ENCODE peak calls at places on chromosomes 11 and 22, in six cellular contexts. One of them, this sample, is unnamed.

GRCh38 chr22:32546480-32546879 is 71.9 kb downstream of the FBXO7 start:
- DNase-seq in spleen: no peak
- DNase-seq in heart left ventricle: peak
- DNase-seq in HCT116: no peak
- DNase-seq in H1: no peak
- DNase-seq in Peyer's patch: no peak
- DNase-seq in this sample: no peak

GRCh38 chr11:69096473-69096872 is 47.7 kb downstream of the TPCN2 start:
- DNase-seq in spleen: no peak
- DNase-seq in heart left ventricle: no peak
- DNase-seq in HCT116: no peak
- DNase-seq in H1: no peak
- DNase-seq in Peyer's patch: no peak
- DNase-seq in this sample: no peak

GRCh38 chr11:43907028-43907966 is 26.7 kb downstream of the ALKBH3 start:
- DNase-seq in spleen: no peak
- DNase-seq in heart left ventricle: no peak
- DNase-seq in HCT116: no peak
- DNase-seq in H1: no peak
- DNase-seq in Peyer's patch: no peak
- DNase-seq in this sample: no peak

GRCh38 chr11:2367266-2368160 is 9.6 kb upstream of the CD81 start:
- DNase-seq in spleen: peak
- DNase-seq in heart left ventricle: no peak
- DNase-seq in HCT116: no peak
- DNase-seq in H1: no peak
- DNase-seq in Peyer's patch: no peak
- DNase-seq in this sample: no peak

GRCh38 chr11:120173771-120174170 is 35.9 kb upstream of the TRIM29 start:
- DNase-seq in spleen: no peak
- DNase-seq in heart left ventricle: no peak
- DNase-seq in HCT116: no peak
- DNase-seq in H1: no peak
- DNase-seq in Peyer's patch: no peak
- DNase-seq in this sample: no peak

GRCh38 chr11:83717551-83717950 is 431.4 kb upstream of the CCDC90B start:
- DNase-seq in spleen: no peak
- DNase-seq in heart left ventricle: no peak
- DNase-seq in HCT116: no peak
- DNase-seq in H1: no peak
- DNase-seq in Peyer's patch: no peak
- DNase-seq in this sample: no peak

GRCh38 chr11:73325036-73325981 is 17.2 kb downstream of the ARHGEF17 start:
- DNase-seq in spleen: no peak
- DNase-seq in heart left ventricle: peak
- DNase-seq in HCT116: no peak
- DNase-seq in H1: no peak
- DNase-seq in Peyer's patch: no peak
- DNase-seq in this sample: no peak

GRCh38 chr11:73866586-73866996 is 10.1 kb downstream of the COA4 start:
- DNase-seq in spleen: no peak
- DNase-seq in heart left ventricle: peak
- DNase-seq in HCT116: peak
- DNase-seq in H1: no peak
- DNase-seq in Peyer's patch: peak
- DNase-seq in this sample: no peak

GRCh38 chr11:8229299-8230177 is 34.1 kb downstream of the LMO1 start:
- DNase-seq in spleen: peak
- DNase-seq in heart left ventricle: peak
- DNase-seq in HCT116: no peak
- DNase-seq in H1: no peak
- DNase-seq in Peyer's patch: no peak
- DNase-seq in this sample: no peak

GRCh38 chr11:23124996-23125395 is 264.7 kb upstream of the CCDC179 start:
- DNase-seq in spleen: no peak
- DNase-seq in heart left ventricle: no peak
- DNase-seq in HCT116: no peak
- DNase-seq in H1: no peak
- DNase-seq in Peyer's patch: no peak
- DNase-seq in this sample: no peak

GRCh38 chr11:18452927-18453326 is 2.7 kb upstream of the LDHAL6A start:
- DNase-seq in spleen: no peak
- DNase-seq in heart left ventricle: no peak
- DNase-seq in HCT116: no peak
- DNase-seq in H1: no peak
- DNase-seq in Peyer's patch: no peak
- DNase-seq in this sample: no peak

GRCh38 chr11:126214446-126215240 is 3.1 kb downstream of the FAM118B start:
- DNase-seq in spleen: no peak
- DNase-seq in heart left ventricle: no peak
- DNase-seq in HCT116: no peak
- DNase-seq in H1: no peak
- DNase-seq in Peyer's patch: peak
- DNase-seq in this sample: no peak

GRCh38 chr11:95831198-95831883 is 41.0 kb downstream of the CEP57 start:
- DNase-seq in spleen: no peak
- DNase-seq in heart left ventricle: no peak
- DNase-seq in HCT116: no peak
- DNase-seq in H1: no peak
- DNase-seq in Peyer's patch: no peak
- DNase-seq in this sample: no peak

GRCh38 chr11:11306855-11307254 is 46.2 kb downstream of the CSNK2A3 start:
- DNase-seq in spleen: no peak
- DNase-seq in heart left ventricle: no peak
- DNase-seq in HCT116: no peak
- DNase-seq in H1: no peak
- DNase-seq in Peyer's patch: no peak
- DNase-seq in this sample: no peak

GRCh38 chr11:6319001-6319878 is 1.1 kb downstream of the CAVIN3 start:
- DNase-seq in spleen: peak
- DNase-seq in heart left ventricle: peak
- DNase-seq in HCT116: no peak
- DNase-seq in H1: no peak
- DNase-seq in Peyer's patch: peak
- DNase-seq in this sample: no peak

GRCh38 chr11:115325523-115325922 is 178.7 kb downstream of the CADM1 start:
- DNase-seq in spleen: no peak
- DNase-seq in heart left ventricle: no peak
- DNase-seq in HCT116: no peak
- DNase-seq in H1: no peak
- DNase-seq in Peyer's patch: no peak
- DNase-seq in this sample: no peak

GRCh38 chr11:11842426-11843008 is 745 bp downstream of the USP47 start:
- DNase-seq in spleen: no peak
- DNase-seq in heart left ventricle: peak
- DNase-seq in HCT116: peak
- DNase-seq in H1: no peak
- DNase-seq in Peyer's patch: peak
- DNase-seq in this sample: no peak

GRCh38 chr11:20464566-20464965 is 77.0 kb downstream of the PRMT3 start:
- DNase-seq in spleen: no peak
- DNase-seq in heart left ventricle: no peak
- DNase-seq in HCT116: no peak
- DNase-seq in H1: no peak
- DNase-seq in Peyer's patch: no peak
- DNase-seq in this sample: no peak

GRCh38 chr11:96168623-96169022 is 174.4 kb downstream of the MAML2 start:
- DNase-seq in spleen: no peak
- DNase-seq in heart left ventricle: peak
- DNase-seq in HCT116: no peak
- DNase-seq in H1: no peak
- DNase-seq in Peyer's patch: peak
- DNase-seq in this sample: peak

GRCh38 chr22:17931400-17931825 is 92.9 kb downstream of the MICAL3 start:
- DNase-seq in spleen: no peak
- DNase-seq in heart left ventricle: peak
- DNase-seq in HCT116: no peak
- DNase-seq in H1: no peak
- DNase-seq in Peyer's patch: peak
- DNase-seq in this sample: no peak

GRCh38 chr11:15795378-15795777 is 561.0 kb downstream of the SOX6 start:
- DNase-seq in spleen: no peak
- DNase-seq in heart left ventricle: no peak
- DNase-seq in HCT116: no peak
- DNase-seq in H1: no peak
- DNase-seq in Peyer's patch: no peak
- DNase-seq in this sample: no peak

GRCh38 chr22:49983148-49984042 is 22.8 kb downstream of the PIM3 start:
- DNase-seq in spleen: peak
- DNase-seq in heart left ventricle: peak
- DNase-seq in HCT116: no peak
- DNase-seq in H1: no peak
- DNase-seq in Peyer's patch: peak
- DNase-seq in this sample: no peak

GRCh38 chr11:86671386-86672006 is 920 bp downstream of the ME3 start:
- DNase-seq in spleen: peak
- DNase-seq in heart left ventricle: peak
- DNase-seq in HCT116: no peak
- DNase-seq in H1: no peak
- DNase-seq in Peyer's patch: peak
- DNase-seq in this sample: peak
- H3K27ac ChIP-seq in spleen: peak
- H3K27ac ChIP-seq in heart left ventricle: peak
- H3K27ac ChIP-seq in HCT116: no peak
- H3K27ac ChIP-seq in H1: no peak
- H3K27ac ChIP-seq in Peyer's patch: peak
- H3K27ac ChIP-seq in this sample: peak

GRCh38 chr22:42959472-42960145 is 55.3 kb downstream of the PACSIN2 start:
- DNase-seq in spleen: no peak
- DNase-seq in heart left ventricle: peak
- DNase-seq in HCT116: no peak
- DNase-seq in H1: no peak
- DNase-seq in Peyer's patch: peak
- DNase-seq in this sample: peak

GRCh38 chr22:42958937-42959336 is 56.0 kb downstream of the PACSIN2 start:
- DNase-seq in spleen: no peak
- DNase-seq in heart left ventricle: no peak
- DNase-seq in HCT116: no peak
- DNase-seq in H1: no peak
- DNase-seq in Peyer's patch: no peak
- DNase-seq in this sample: no peak

GRCh38 chr22:42955842-42956241 is 59.1 kb downstream of the PACSIN2 start:
- DNase-seq in spleen: no peak
- DNase-seq in heart left ventricle: no peak
- DNase-seq in HCT116: no peak
- DNase-seq in H1: no peak
- DNase-seq in Peyer's patch: no peak
- DNase-seq in this sample: no peak

GRCh38 chr22:42957544-42957943 is 57.4 kb downstream of the PACSIN2 start:
- DNase-seq in spleen: no peak
- DNase-seq in heart left ventricle: no peak
- DNase-seq in HCT116: no peak
- DNase-seq in H1: no peak
- DNase-seq in Peyer's patch: no peak
- DNase-seq in this sample: no peak

DNA sequence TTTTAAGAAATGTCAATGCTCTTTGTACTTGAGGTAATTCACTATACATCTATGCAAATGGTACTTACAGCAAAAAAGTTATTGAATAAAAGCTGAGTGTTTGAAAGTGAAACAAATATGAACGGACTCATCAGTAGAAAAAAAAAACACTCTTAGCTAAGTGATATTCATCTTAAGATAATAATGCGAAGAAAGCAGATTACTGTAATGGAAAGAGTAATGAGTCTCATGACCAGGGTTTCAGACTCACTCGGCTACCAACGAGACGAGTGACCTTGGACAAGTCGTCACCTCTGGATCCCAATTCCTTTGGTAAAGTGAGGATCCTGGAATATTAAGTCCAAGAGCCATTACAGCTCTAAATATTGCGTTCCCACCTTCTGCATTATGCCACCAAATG is 57.0 kb downstream of the PACSIN2 start:
- DNase-seq in spleen: no peak
- DNase-seq in heart left ventricle: no peak
- DNase-seq in HCT116: no peak
- DNase-seq in H1: no peak
- DNase-seq in Peyer's patch: no peak
- DNase-seq in this sample: no peak
- H3K4me3 ChIP-seq in spleen: no peak
- H3K4me3 ChIP-seq in heart left ventricle: peak
- H3K4me3 ChIP-seq in HCT116: no peak
- H3K4me3 ChIP-seq in H1: no peak
- H3K4me3 ChIP-seq in Peyer's patch: no peak
- H3K4me3 ChIP-seq in this sample: no peak

DNA sequence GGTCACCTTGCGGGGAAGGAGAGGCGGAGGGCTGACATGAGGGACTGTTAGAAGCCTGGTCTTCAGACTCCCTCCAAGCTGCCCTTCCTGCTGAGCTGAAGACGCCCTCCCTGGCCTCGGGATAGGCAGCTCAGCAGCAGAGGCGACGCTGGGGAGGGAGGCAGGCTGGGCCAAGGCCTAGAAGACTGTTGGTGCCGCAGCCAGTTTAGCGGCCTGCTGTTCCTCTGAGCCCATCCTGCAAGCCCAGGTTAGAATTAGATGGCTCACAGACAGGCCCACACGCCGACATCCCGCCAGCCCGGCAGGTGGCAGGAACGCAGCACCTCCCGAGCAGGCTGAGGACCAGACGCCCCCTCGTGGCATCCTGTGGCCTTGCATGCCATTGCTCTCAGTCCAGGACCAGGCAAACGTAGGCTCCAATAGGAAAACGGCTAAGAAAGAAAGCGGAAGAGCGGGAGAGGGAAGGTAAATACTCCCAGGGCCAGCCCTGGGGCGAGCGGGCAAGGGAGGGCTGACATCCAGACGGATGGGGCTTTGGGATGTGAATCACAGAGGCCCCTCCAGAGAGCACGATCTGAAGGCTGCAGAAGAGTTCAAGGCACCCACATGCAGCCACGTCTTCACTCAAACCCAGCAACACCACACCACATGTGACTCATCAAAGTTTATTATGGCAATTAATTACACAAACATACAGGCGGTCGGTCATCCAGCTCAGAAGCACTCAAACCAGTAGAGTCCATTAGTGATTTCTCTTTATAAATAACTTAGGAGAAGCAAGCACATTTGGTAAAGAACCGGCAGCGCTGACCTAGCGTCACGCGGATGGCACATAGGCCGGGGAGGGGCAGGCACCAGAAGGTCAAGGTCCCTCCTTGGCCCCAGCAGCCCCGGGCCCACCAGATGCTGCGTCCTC is 27.6 kb downstream of the CD5 start:
- DNase-seq in spleen: peak
- DNase-seq in heart left ventricle: peak
- DNase-seq in HCT116: peak
- DNase-seq in H1: peak
- DNase-seq in Peyer's patch: peak
- DNase-seq in this sample: peak
- TF ChIP-seq POLR2A in spleen: no peak
- TF ChIP-seq POLR2A in heart left ventricle: no peak
- TF ChIP-seq POLR2A in HCT116: no peak
- TF ChIP-seq POLR2A in H1: no peak
- TF ChIP-seq POLR2A in Peyer's patch: peak
- TF ChIP-seq POLR2A in this sample: no peak

DNA sequence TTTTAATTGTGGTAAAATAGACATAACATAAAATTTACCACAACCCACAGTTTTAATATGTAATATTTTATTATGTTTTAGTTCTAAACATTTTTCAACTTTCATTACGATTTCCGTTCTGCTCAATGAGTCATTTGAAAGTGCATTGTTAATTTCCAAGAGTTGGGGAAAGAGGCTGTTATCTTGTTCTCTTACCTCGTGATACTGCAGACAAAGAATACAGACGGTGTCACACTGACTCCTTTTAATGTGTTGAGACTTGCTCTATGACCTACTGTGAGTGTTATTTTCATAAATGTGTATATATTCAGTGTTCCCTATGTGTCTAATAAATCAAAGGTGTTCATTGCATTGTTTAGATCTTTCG is 10.8 kb upstream of the RAC2 start:
- DNase-seq in spleen: no peak
- DNase-seq in heart left ventricle: no peak
- DNase-seq in HCT116: no peak
- DNase-seq in H1: no peak
- DNase-seq in Peyer's patch: no peak
- DNase-seq in this sample: no peak
- H3K27ac ChIP-seq in spleen: no peak
- H3K27ac ChIP-seq in heart left ventricle: no peak
- H3K27ac ChIP-seq in HCT116: no peak
- H3K27ac ChIP-seq in H1: no peak
- H3K27ac ChIP-seq in Peyer's patch: no peak
- H3K27ac ChIP-seq in this sample: no peak

This sample was measured in tibial nerve.